ENCODE peak calls at places on chromosomes 2 and 18, in four cellular contexts. T is heart left ventricle, Y is GM23338, E is A549. G is an unnamed sample.

GRCh38 chr2:80549901-80550300 is 245.3 kb upstream of the LRRTM1 start:
- DNase-seq in T (no peak), Y (no peak), E (no peak), G (no peak)

GRCh38 chr2:105361132-105361889 is 24.0 kb downstream of the C2orf49 start:
- DNase-seq in T (no peak), Y (no peak), E (no peak), G (no peak)

GRCh38 chr2:74462054-74462785 is 3.0 kb downstream of the MOGS start:
- DNase-seq in T (no peak), Y (no peak), E (no peak), G (no peak)

GRCh38 chr2:120316071-120316470 is 29.9 kb upstream of the INHBB start:
- DNase-seq in T (no peak), Y (no peak), E (no peak), G (no peak)

GRCh38 chr18:79515331-79515730 is 119.6 kb downstream of the NFATC1 start:
- DNase-seq in T (no peak), Y (no peak), E (no peak), G (peak)

GRCh38 chr2:238370482-238371372 is 50.4 kb downstream of the TRAF3IP1 start:
- DNase-seq in T (peak), Y (peak), E (peak), G (peak)

GRCh38 chr2:237298323-237299118 is 115.4 kb downstream of the COL6A3 start:
- DNase-seq in T (no peak), Y (no peak), E (peak), G (no peak)

GRCh38 chr18:51339866-51340265 is 142.4 kb upstream of the MEX3C start:
- DNase-seq in T (no peak), Y (no peak), E (no peak), G (no peak)

GRCh38 chr18:56741685-56742084 is 90.5 kb downstream of the WDR7 start:
- DNase-seq in T (no peak), Y (no peak), E (no peak), G (no peak)

GRCh38 chr2:109156052-109156451 is 27.0 kb downstream of the SH3RF3 start:
- DNase-seq in T (no peak), Y (no peak), E (no peak), G (no peak)

GRCh38 chr2:237231593-237231992 is 145.9 kb downstream of the COPS8 start:
- DNase-seq in T (no peak), Y (no peak), E (no peak), G (no peak)

GRCh38 chr2:7744827-7745226 is 827.6 kb downstream of the RNF144A start:
- DNase-seq in T (no peak), Y (no peak), E (no peak), G (no peak)

GRCh38 chr2:144507441-144508161 is 12.3 kb downstream of the ZEB2 start:
- DNase-seq in T (no peak), Y (no peak), E (no peak), G (no peak)

GRCh38 chr18:70195852-70196434 is 9.5 kb downstream of the RTTN start:
- DNase-seq in T (no peak), Y (peak), E (peak), G (no peak)

GRCh38 chr18:41938445-41938844 is 16.6 kb upstream of the PIK3C3 start:
- DNase-seq in T (no peak), Y (peak), E (peak), G (no peak)

GRCh38 chr2:11354363-11355154 is 10.1 kb upstream of the ROCK2 start:
- DNase-seq in T (no peak), Y (no peak), E (no peak), G (no peak)

GRCh38 chr2:21279525-21279924 is 155.8 kb downstream of the TDRD15 start:
- DNase-seq in T (no peak), Y (no peak), E (no peak), G (no peak)

GRCh38 chr2:44759823-44760222 is 181.7 kb upstream of the SIX3 start:
- DNase-seq in T (no peak), Y (no peak), E (peak), G (no peak)

GRCh38 chr2:65404988-65405697 is 27.3 kb downstream of the SPRED2 start:
- DNase-seq in T (no peak), Y (no peak), E (no peak), G (no peak)

GRCh38 chr2:126722546-126722945 is 66.6 kb downstream of the GYPC start:
- DNase-seq in T (no peak), Y (no peak), E (no peak), G (no peak)

GRCh38 chr2:190856985-190857384 is 23.6 kb upstream of the GLS start:
- DNase-seq in T (no peak), Y (no peak), E (peak), G (no peak)

GRCh38 chr2:190860985-190861721 is 19.5 kb upstream of the GLS start:
- DNase-seq in T (no peak), Y (peak), E (no peak), G (no peak)

GRCh38 chr2:190859347-190860297 is 21.0 kb upstream of the GLS start:
- DNase-seq in T (no peak), Y (peak), E (peak), G (no peak)

GRCh38 chr2:190862067-190862466 is 18.6 kb upstream of the GLS start:
- DNase-seq in T (no peak), Y (no peak), E (no peak), G (no peak)

GRCh38 chr2:190858817-190859216 is 21.8 kb upstream of the GLS start:
- DNase-seq in T (no peak), Y (no peak), E (no peak), G (no peak)
- H3K4me3 ChIP-seq in T (no peak), Y (no peak), E (peak), G (no peak)

GRCh38 chr2:95344656-95345055 is 47.5 kb downstream of the KCNIP3 start:
- DNase-seq in T (peak), Y (no peak), E (no peak), G (no peak)

GRCh38 chr2:95345066-95345414 is 47.9 kb downstream of the KCNIP3 start:
- DNase-seq in T (no peak), Y (no peak), E (no peak), G (no peak)

GRCh38 chr2:95346738-95347671 is 49.9 kb downstream of the KCNIP3 start:
- DNase-seq in T (peak), Y (peak), E (no peak), G (no peak)

GRCh38 chr2:95346236-95346737 is 49.1 kb downstream of the KCNIP3 start:
- DNase-seq in T (peak), Y (no peak), E (peak), G (peak)

DNA sequence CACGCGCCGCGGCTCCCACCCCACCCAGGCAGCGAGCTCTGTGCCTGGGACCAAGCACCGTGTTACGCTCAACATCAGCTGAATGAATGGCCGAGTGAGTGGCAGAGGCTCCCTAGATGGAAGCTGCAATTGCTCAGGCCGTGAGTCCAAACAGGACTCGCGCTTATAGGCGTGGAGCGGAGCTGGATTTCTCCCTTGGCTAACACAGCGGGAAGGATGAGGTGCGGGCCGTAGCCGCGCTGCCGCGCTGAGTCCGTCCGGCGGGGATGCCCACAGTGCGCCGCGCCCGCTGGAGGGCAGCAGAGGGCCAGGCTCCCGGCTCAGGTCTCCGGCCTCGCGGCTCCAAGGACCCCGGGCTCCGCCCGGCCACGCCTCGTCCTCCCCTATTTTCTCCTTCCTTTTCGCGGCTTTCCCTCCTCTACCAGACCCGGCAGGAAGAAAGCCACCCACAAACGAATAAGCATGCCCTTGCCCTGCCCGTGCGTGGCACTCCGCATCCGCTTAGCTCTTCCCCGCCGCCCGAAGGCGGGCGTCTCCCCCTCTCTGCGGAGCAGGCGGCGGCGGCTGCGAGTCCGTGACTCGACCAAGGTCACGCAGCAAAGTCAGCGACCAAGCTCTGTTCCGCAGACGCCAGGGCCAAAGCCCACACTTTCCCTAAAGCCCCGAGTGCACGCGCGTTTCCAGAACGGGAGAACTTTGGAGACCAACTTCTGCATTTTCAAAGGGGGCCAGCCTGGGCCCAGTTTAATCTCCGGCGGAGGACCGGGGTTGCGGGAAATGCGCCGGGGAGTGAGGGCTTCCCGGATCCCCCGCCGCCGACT is 48.5 kb downstream of the KCNIP3 start:
- DNase-seq in T (peak), Y (peak), E (peak), G (peak)
- TF ChIP-seq CTCF in T (peak), Y (peak), E (peak), G (peak)

DNA sequence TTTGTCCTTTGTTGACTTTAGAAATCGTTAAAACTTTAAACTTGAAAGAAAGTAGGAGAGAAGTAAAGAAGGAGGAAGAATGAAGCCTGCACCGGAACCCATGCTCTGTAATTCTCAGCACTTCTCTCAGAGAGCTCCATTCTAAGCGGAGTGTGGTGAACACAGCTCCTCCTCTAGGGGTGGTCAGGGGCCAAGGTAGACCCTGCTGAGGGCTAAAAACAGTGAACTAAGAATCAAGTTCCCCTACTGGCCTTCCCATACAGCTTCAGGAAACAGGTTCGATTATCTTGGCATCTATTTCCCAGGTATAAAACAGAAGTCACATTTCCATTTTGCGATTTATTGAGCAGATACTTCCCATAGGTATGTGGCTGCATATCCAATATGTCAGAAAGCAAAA is 92.7 kb upstream of the ASAP2 start:
- DNase-seq in T (no peak), Y (peak), E (no peak), G (no peak)
- H3K27ac ChIP-seq in T (no peak), Y (no peak), E (peak), G (no peak)

GRCh38 chr2:234950730-234951385 is 959 bp upstream of the SH3BP4 start:
- DNase-seq in T (no peak), Y (peak), E (no peak), G (no peak)

GRCh38 chr2:234952270-234953115 is 676 bp downstream of the SH3BP4 start:
- DNase-seq in T (no peak), Y (peak), E (peak), G (no peak)

GRCh38 chr2:234950435-234950729 is 1.4 kb upstream of the SH3BP4 start:
- DNase-seq in T (no peak), Y (no peak), E (no peak), G (no peak)

GRCh38 chr2:234949762-234950434 is 1.9 kb upstream of the SH3BP4 start:
- DNase-seq in T (no peak), Y (no peak), E (no peak), G (no peak)

GRCh38 chr2:234951386-234952269 is at the start of gene SH3BP4:
- DNase-seq in T (peak), Y (peak), E (peak), G (peak)
- H3K4me3 ChIP-seq in T (peak), Y (peak), E (peak), G (peak)

DNA sequence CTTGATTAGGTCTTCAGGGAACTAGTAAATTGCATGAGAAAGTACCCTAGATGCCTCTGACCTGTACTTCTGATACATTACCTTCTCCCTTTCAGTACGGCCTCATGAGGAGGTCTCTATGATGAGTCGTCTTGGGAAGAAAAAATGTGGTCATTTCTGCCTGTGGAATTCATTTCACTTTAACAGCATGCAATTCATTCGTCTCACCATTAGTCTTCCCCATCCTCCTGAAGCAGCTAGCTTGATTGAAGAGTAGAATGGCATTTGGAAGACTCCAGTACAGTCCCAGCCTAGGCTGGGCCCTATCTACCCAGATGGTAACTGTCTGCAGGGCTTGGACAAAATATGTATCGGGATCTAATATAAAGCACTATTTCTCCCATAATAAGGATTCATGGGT is 52.1 kb downstream of the TMX3 start:
- DNase-seq in T (no peak), Y (peak), E (peak), G (no peak)
- TF ChIP-seq CTCF in T (no peak), Y (peak), E (no peak), G (no peak)

GRCh38 chr2:28709101-28709500 is 42.5 kb upstream of the PPP1CB start:
- DNase-seq in T (no peak), Y (no peak), E (peak), G (no peak)
- H3K27ac ChIP-seq in T (no peak), Y (no peak), E (peak), G (no peak)

GRCh38 chr2:230124235-230124634 is 55.5 kb upstream of the SLC16A14 start:
- DNase-seq in T (no peak), Y (no peak), E (no peak), G (no peak)
- H3K4me3 ChIP-seq in T (no peak), Y (no peak), E (no peak), G (no peak)